ENCODE peak calls at places on chromosomes 13 and 19, in ten cellular contexts. F, D, V, E, M, X, Q, T, B and S are unnamed samples.
A peak's percentile ranks its signal among the peaks of the same experiment; 100 is the strongest.

GRCh38 chr19:7697721-7698287 is 4.1 kb downstream of the FCER2 start:
- DNase-seq in F (no peak), D (no peak), X (no peak), B (no peak), E (no peak), V (no peak), Q (no peak), M (no peak), T (no peak), S (no peak)

GRCh38 chr19:30253581-30253996 is 118.6 kb upstream of the ZNF536 start:
- DNase-seq in X (no peak), E (no peak), D (no peak), M (no peak), T (no peak), B (no peak), F (no peak), V (no peak), Q (no peak), S (no peak)

GRCh38 chr13:35700661-35701060 is 224.2 kb upstream of the MAB21L1 start:
- DNase-seq in F (no peak), B (peak; percentile 44), E (no peak), Q (no peak), V (no peak), X (no peak), D (no peak), M (peak; percentile 57), T (no peak), S (peak; percentile 79)

GRCh38 chr19:13717194-13717643 is 47.1 kb upstream of the MRI1 start:
- DNase-seq in B (no peak), V (no peak), F (no peak), Q (no peak), X (no peak), M (no peak), E (no peak), T (no peak), D (no peak), S (peak; percentile 58)

GRCh38 chr13:30331331-30331771 is 24.0 kb upstream of the KATNAL1 start:
- DNase-seq in M (no peak), F (no peak), D (no peak), V (no peak), T (no peak), E (peak; percentile 92), X (no peak), Q (no peak), B (no peak), S (no peak)

GRCh38 chr13:32362574-32362973 is 47.3 kb downstream of the BRCA2 start:
- DNase-seq in T (no peak), Q (no peak), F (no peak), D (no peak), V (no peak), M (no peak), X (no peak), E (no peak), B (no peak), S (no peak)

GRCh38 chr13:41589434-41589833 is 132.1 kb downstream of the RGCC start:
- DNase-seq in Q (no peak), V (no peak), B (no peak), F (no peak), E (no peak), T (no peak), D (no peak), X (no peak), M (no peak), S (no peak)

GRCh38 chr13:107339209-107339608 is 771.3 kb upstream of the ARGLU1 start:
- DNase-seq in V (no peak), T (no peak), M (peak; percentile 29), D (peak; percentile 3), E (no peak), X (no peak), B (no peak), F (no peak), Q (no peak), S (no peak)

GRCh38 chr13:36343766-36344165 is 2.4 kb downstream of the SPART start:
- DNase-seq in V (no peak), T (no peak), Q (no peak), B (no peak), D (no peak), X (no peak), M (no peak), E (no peak), F (no peak), S (no peak)

GRCh38 chr13:75417006-75417384 is 65.0 kb downstream of the TBC1D4 start:
- DNase-seq in E (no peak), Q (no peak), B (peak; percentile 18), T (no peak), F (no peak), M (no peak), X (no peak), D (no peak), V (peak; percentile 48), S (no peak)

GRCh38 chr19:53884256-53884655 is 2.3 kb downstream of the PRKCG start:
- DNase-seq in X (no peak), Q (no peak), D (no peak), M (no peak), E (no peak), V (no peak), B (no peak), T (no peak), F (no peak), S (no peak)

DNA sequence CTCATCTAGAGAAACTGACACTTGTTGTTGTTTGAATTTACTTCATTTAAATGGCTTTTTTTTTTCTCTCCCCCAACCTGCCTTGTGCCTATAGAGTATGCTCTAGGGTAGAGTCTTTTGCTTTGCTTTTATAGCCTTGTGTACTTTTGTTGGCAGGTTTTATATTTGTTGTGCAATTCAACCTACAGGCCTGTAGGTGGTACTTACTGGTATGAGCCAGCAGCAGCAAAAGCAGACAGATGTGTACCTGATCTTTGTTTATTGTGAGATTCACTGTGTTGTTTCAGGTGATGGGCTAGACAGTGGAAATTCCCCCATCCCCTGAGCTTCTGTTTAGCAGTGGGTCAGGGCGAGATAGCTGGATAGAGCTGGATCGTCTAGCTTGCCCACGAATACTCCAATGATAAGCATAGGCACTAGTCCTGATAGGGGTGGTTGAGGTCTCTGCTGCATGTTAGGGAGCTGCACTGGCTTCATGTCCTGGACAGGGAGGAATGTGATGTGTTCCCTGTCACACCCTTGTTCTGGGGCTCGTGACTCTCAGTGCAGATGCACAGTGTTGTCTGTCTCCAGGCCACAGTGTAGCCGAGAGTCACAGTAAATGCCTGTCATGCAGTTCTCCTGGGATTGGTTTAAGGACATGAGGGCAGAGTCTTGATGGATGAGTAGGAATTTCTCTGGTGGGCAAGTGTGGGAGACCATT is 21.3 kb downstream of the DNAJC3 start:
- DNase-seq in Q (no peak), E (no peak), F (no peak), V (no peak), B (peak; percentile 37), D (no peak), X (peak; percentile 28), M (no peak), T (no peak), S (no peak)
- TF ChIP-seq CTCF in Q (no peak), E (no peak), F (no peak), V (no peak), B (peak; percentile 49), D (peak; percentile 38), X (peak; percentile 50), M (peak; percentile 37), T (peak; percentile 39), S (peak; percentile 66)

DNA sequence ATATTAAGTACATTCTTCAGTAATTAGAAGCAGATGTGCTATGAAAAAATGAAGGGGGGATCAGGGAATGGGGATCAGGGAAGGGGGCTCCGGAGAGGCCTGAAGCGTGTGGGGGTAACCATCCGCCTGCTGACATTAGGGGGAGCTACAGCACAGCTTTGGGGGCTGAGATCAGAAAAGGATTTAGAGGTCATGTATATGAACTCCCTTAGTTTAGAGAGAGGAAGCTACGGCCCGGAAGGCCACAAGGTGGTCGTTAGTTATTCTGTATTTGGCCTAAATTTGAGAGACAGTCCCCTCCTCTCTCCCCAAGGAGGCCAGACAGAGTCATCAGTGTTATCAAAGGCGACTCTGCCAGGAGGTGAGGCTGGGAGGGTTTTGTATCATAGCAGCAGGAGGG is 99.0 kb downstream of the TM9SF2 start:
- DNase-seq in X (no peak), E (no peak), Q (no peak), F (no peak), V (no peak), B (no peak), M (no peak), T (peak; percentile 77), D (no peak), S (no peak)
- TF ChIP-seq CTCF in X (no peak), E (no peak), Q (peak; percentile 13), F (no peak), V (no peak), B (no peak), M (peak; percentile 17), T (peak; percentile 45), D (no peak), S (peak; percentile 16)

GRCh38 chr19:35512831-35513230 is 618 bp downstream of the DMKN start:
- DNase-seq in X (no peak), D (no peak), T (no peak), B (no peak), E (no peak), Q (no peak), M (no peak), F (no peak), V (no peak), S (no peak)

GRCh38 chr19:35509861-35510625 is 3.4 kb downstream of the DMKN start:
- DNase-seq in D (peak; percentile 22), V (peak; percentile 84), T (peak; percentile 97), X (peak; percentile 49), B (peak; percentile 44), F (peak; percentile 93), Q (peak; percentile 81), E (peak; percentile 81), M (peak; percentile 5), S (no peak)

GRCh38 chr19:35511337-35511736 is 2.1 kb downstream of the DMKN start:
- DNase-seq in B (no peak), E (no peak), F (no peak), T (no peak), V (no peak), Q (no peak), D (no peak), X (no peak), M (no peak), S (no peak)

GRCh38 chr19:35509018-35509652 is 4.3 kb downstream of the DMKN start:
- DNase-seq in E (peak; percentile 29), M (no peak), V (peak; percentile 75), X (no peak), F (peak; percentile 83), T (peak; percentile 60), Q (peak; percentile 50), B (no peak), D (no peak), S (no peak)

GRCh38 chr19:35510626-35510964 is 2.9 kb downstream of the DMKN start:
- DNase-seq in B (no peak), F (no peak), D (no peak), X (no peak), Q (no peak), T (no peak), M (no peak), V (no peak), E (no peak), S (no peak)
- TF ChIP-seq CTCF in B (no peak), F (no peak), D (no peak), X (no peak), Q (no peak), T (peak; percentile 44), M (no peak), V (peak; percentile 18), E (no peak), S (peak; percentile 12)

DNA sequence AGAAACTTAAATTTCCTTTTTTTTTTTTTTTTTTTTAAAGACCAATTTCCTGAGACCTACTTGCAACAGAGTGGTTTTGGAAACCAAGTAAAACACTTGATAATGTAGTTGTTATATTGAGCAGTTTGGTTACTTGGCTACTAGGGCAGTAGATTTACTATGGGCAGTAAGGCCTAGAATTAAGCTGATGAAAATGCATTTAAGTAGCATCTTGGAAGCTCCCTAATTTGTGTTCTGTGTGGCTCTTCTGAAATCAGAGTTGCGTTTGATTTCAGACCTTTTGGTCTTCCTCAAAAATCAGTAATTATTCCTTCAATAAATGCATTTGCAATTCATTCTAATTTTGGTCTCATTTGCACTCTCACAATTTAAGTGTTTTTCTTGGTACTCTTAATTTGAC is 810 bp downstream of the GPR180 start:
- DNase-seq in T (no peak), F (no peak), D (no peak), Q (no peak), X (peak; percentile 6), V (no peak), B (no peak), E (no peak), M (no peak), S (no peak)
- TF ChIP-seq CTCF in T (no peak), F (no peak), D (no peak), Q (no peak), X (no peak), V (no peak), B (no peak), E (no peak), M (no peak), S (no peak)